ENCODE peak calls at places on chromosomes 12 and 14, in six cellular contexts. W is hippocampal formation, H is aorta, K is ureter, Y is HT1080, E is epithelial cell of esophagus. O is an unnamed sample.

GRCh38 chr12:50107416-50108268 is 3.8 kb downstream of the GPD1 start:
- DNase-seq in W (no peak), H (no peak), K (no peak), Y (no peak), E (no peak), O (no peak)

GRCh38 chr12:121916719-121917118 is 1.7 kb upstream of the CFAP251 start:
- DNase-seq in W (no peak), H (no peak), K (no peak), Y (peak), E (peak), O (no peak)

GRCh38 chr12:3510597-3510996 is 19.6 kb downstream of the PRMT8 start:
- DNase-seq in W (no peak), H (no peak), K (no peak), Y (no peak), E (no peak), O (no peak)

GRCh38 chr14:31229009-31229408 is 21.4 kb upstream of the HECTD1 start:
- DNase-seq in W (no peak), H (no peak), K (no peak), Y (no peak), E (no peak), O (no peak)

GRCh38 chr14:67253076-67253635 is 11.9 kb downstream of the PALS1 start:
- DNase-seq in W (no peak), H (no peak), K (no peak), Y (no peak), E (no peak), O (no peak)

GRCh38 chr12:59973515-59973914 is 377.7 kb downstream of the SLC16A7 start:
- DNase-seq in W (no peak), H (no peak), K (no peak), Y (peak), E (peak), O (no peak)

GRCh38 chr12:108854055-108854452 is 3.3 kb downstream of the SSH1 start:
- DNase-seq in W (no peak), H (no peak), K (no peak), Y (peak), E (peak), O (no peak)

GRCh38 chr14:101033006-101033405 is 129.5 kb upstream of the RTL1 start:
- DNase-seq in W (no peak), H (no peak), K (no peak), Y (no peak), E (no peak), O (no peak)

GRCh38 chr12:81170072-81170471 is 92.2 kb downstream of the ACSS3 start:
- DNase-seq in W (no peak), H (no peak), K (no peak), Y (peak), E (peak), O (no peak)

GRCh38 chr14:20679907-20680306 is 4.5 kb upstream of the RNASE4 start:
- DNase-seq in W (no peak), H (no peak), K (no peak), Y (no peak), E (peak), O (peak)

GRCh38 chr12:122355702-122356101 is 66.8 kb downstream of the CLIP1 start:
- DNase-seq in W (no peak), H (no peak), K (no peak), Y (no peak), E (no peak), O (no peak)

GRCh38 chr14:28759658-28760313 is 6.8 kb upstream of the FOXG1 start:
- DNase-seq in W (no peak), H (no peak), K (no peak), Y (no peak), E (no peak), O (no peak)

GRCh38 chr14:75422169-75422568 is 5.7 kb upstream of the JDP2 start:
- DNase-seq in W (no peak), H (no peak), K (no peak), Y (peak), E (peak), O (no peak)

GRCh38 chr14:89221109-89221508 is 195.9 kb downstream of the FOXN3 start:
- DNase-seq in W (peak), H (no peak), K (no peak), Y (peak), E (peak), O (no peak)

GRCh38 chr14:24956104-24956503 is 93.8 kb downstream of the STXBP6 start:
- DNase-seq in W (no peak), H (no peak), K (no peak), Y (no peak), E (no peak), O (no peak)

GRCh38 chr12:12577786-12578185 is 15.1 kb upstream of the DUSP16 start:
- DNase-seq in W (no peak), H (no peak), K (no peak), Y (peak), E (peak), O (no peak)

GRCh38 chr12:117685115-117685926 is 283.5 kb downstream of the KSR2 start:
- DNase-seq in W (no peak), H (peak), K (peak), Y (peak), E (no peak), O (no peak)

GRCh38 chr12:104958946-104959841 is 1.1 kb upstream of the SLC41A2 start:
- DNase-seq in W (no peak), H (peak), K (no peak), Y (peak), E (no peak), O (no peak)

GRCh38 chr12:50083301-50083700 is 1.8 kb upstream of the SMARCD1 start:
- DNase-seq in W (no peak), H (peak), K (no peak), Y (no peak), E (no peak), O (no peak)

GRCh38 chr12:3179731-3180130 is 102.6 kb downstream of the TSPAN9 start:
- DNase-seq in W (no peak), H (no peak), K (no peak), Y (no peak), E (no peak), O (no peak)

GRCh38 chr14:47715330-47715729 is 39.9 kb upstream of the MDGA2 start:
- DNase-seq in W (no peak), H (no peak), K (no peak), Y (peak), E (peak), O (no peak)

GRCh38 chr12:28032811-28033537 is 60.4 kb upstream of the PTHLH start:
- DNase-seq in W (no peak), H (no peak), K (no peak), Y (peak), E (peak), O (no peak)